ENCODE peak calls at places on chromosomes 6 and 20, in ten cellular contexts. One of them, this sample, is unnamed.

GRCh38 chr6:47097092-47097945 is 55.2 kb upstream of the ADGRF1 start:
- DNase-seq in foreskin fibroblast: peak; percentile 65
- DNase-seq in CD8-positive, alpha-beta T cell: peak; percentile 37
- DNase-seq in fibroblast of pulmonary artery: peak; percentile 90
- DNase-seq in SJSA1: peak; percentile 50
- DNase-seq in CD4-positive, alpha-beta memory T cell: no peak
- DNase-seq in cardiac muscle cell: peak; percentile 91
- DNase-seq in sigmoid colon: peak; percentile 82
- DNase-seq in dorsolateral prefrontal cortex: peak; percentile 60
- DNase-seq in small intestine: peak; percentile 87
- DNase-seq in this sample: peak; percentile 45

GRCh38 chr6:34154668-34155447 is 9.0 kb upstream of the GRM4 start:
- DNase-seq in foreskin fibroblast: peak; percentile 27
- DNase-seq in CD8-positive, alpha-beta T cell: peak; percentile 60
- DNase-seq in fibroblast of pulmonary artery: peak; percentile 39
- DNase-seq in SJSA1: peak; percentile 64
- DNase-seq in CD4-positive, alpha-beta memory T cell: peak; percentile 60
- DNase-seq in cardiac muscle cell: peak; percentile 59
- DNase-seq in sigmoid colon: peak; percentile 69
- DNase-seq in dorsolateral prefrontal cortex: peak; percentile 75
- DNase-seq in small intestine: peak; percentile 18
- DNase-seq in this sample: peak; percentile 42

GRCh38 chr6:78593898-78594666 is 273.3 kb upstream of the IRAK1BP1 start:
- DNase-seq in foreskin fibroblast: no peak
- DNase-seq in CD8-positive, alpha-beta T cell: no peak
- DNase-seq in fibroblast of pulmonary artery: no peak
- DNase-seq in SJSA1: no peak
- DNase-seq in CD4-positive, alpha-beta memory T cell: no peak
- DNase-seq in cardiac muscle cell: no peak
- DNase-seq in sigmoid colon: no peak
- DNase-seq in dorsolateral prefrontal cortex: no peak
- DNase-seq in small intestine: no peak
- DNase-seq in this sample: no peak

GRCh38 chr6:157682856-157683481 is 140.1 kb upstream of the SNX9 start:
- DNase-seq in foreskin fibroblast: peak; percentile 38
- DNase-seq in CD8-positive, alpha-beta T cell: no peak
- DNase-seq in fibroblast of pulmonary artery: peak; percentile 74
- DNase-seq in SJSA1: no peak
- DNase-seq in CD4-positive, alpha-beta memory T cell: no peak
- DNase-seq in cardiac muscle cell: peak; percentile 82
- DNase-seq in sigmoid colon: no peak
- DNase-seq in dorsolateral prefrontal cortex: no peak
- DNase-seq in small intestine: no peak
- DNase-seq in this sample: no peak

GRCh38 chr6:5059036-5059896 is 25.9 kb upstream of the PPP1R3G start:
- DNase-seq in foreskin fibroblast: no peak
- DNase-seq in CD8-positive, alpha-beta T cell: no peak
- DNase-seq in fibroblast of pulmonary artery: no peak
- DNase-seq in SJSA1: no peak
- DNase-seq in CD4-positive, alpha-beta memory T cell: no peak
- DNase-seq in cardiac muscle cell: no peak
- DNase-seq in sigmoid colon: no peak
- DNase-seq in dorsolateral prefrontal cortex: no peak
- DNase-seq in small intestine: peak; percentile 49
- DNase-seq in this sample: no peak

GRCh38 chr20:25246182-25246943 is 1.5 kb upstream of the PYGB start:
- DNase-seq in foreskin fibroblast: no peak
- DNase-seq in CD8-positive, alpha-beta T cell: no peak
- DNase-seq in fibroblast of pulmonary artery: no peak
- DNase-seq in SJSA1: no peak
- DNase-seq in CD4-positive, alpha-beta memory T cell: no peak
- DNase-seq in cardiac muscle cell: no peak
- DNase-seq in sigmoid colon: no peak
- DNase-seq in dorsolateral prefrontal cortex: no peak
- DNase-seq in small intestine: peak; percentile 35
- DNase-seq in this sample: no peak

GRCh38 chr20:62020935-62021701 is 44.6 kb downstream of the TAF4 start:
- DNase-seq in foreskin fibroblast: no peak
- DNase-seq in CD8-positive, alpha-beta T cell: no peak
- DNase-seq in fibroblast of pulmonary artery: peak; percentile 68
- DNase-seq in SJSA1: no peak
- DNase-seq in CD4-positive, alpha-beta memory T cell: no peak
- DNase-seq in cardiac muscle cell: peak; percentile 70
- DNase-seq in sigmoid colon: peak; percentile 81
- DNase-seq in dorsolateral prefrontal cortex: peak; percentile 67
- DNase-seq in small intestine: no peak
- DNase-seq in this sample: no peak

GRCh38 chr6:32968770-32969684 is 633 bp downstream of the BRD2 start:
- DNase-seq in foreskin fibroblast: peak; percentile 79
- DNase-seq in CD8-positive, alpha-beta T cell: peak; percentile 66
- DNase-seq in fibroblast of pulmonary artery: peak; percentile 84
- DNase-seq in SJSA1: peak; percentile 88
- DNase-seq in CD4-positive, alpha-beta memory T cell: peak; percentile 45
- DNase-seq in cardiac muscle cell: peak; percentile 91
- DNase-seq in sigmoid colon: peak; percentile 92
- DNase-seq in dorsolateral prefrontal cortex: peak; percentile 64
- DNase-seq in small intestine: peak; percentile 85
- DNase-seq in this sample: peak; percentile 64

GRCh38 chr6:42764883-42765653 is 16.8 kb upstream of the BICRAL start:
- DNase-seq in foreskin fibroblast: no peak
- DNase-seq in CD8-positive, alpha-beta T cell: no peak
- DNase-seq in fibroblast of pulmonary artery: peak; percentile 15
- DNase-seq in SJSA1: no peak
- DNase-seq in CD4-positive, alpha-beta memory T cell: no peak
- DNase-seq in cardiac muscle cell: no peak
- DNase-seq in sigmoid colon: no peak
- DNase-seq in dorsolateral prefrontal cortex: no peak
- DNase-seq in small intestine: no peak
- DNase-seq in this sample: no peak

GRCh38 chr6:163667372-163668060 is 253.0 kb downstream of the QKI start:
- DNase-seq in foreskin fibroblast: no peak
- DNase-seq in CD8-positive, alpha-beta T cell: no peak
- DNase-seq in fibroblast of pulmonary artery: peak; percentile 17
- DNase-seq in SJSA1: no peak
- DNase-seq in CD4-positive, alpha-beta memory T cell: peak; percentile 5
- DNase-seq in cardiac muscle cell: peak; percentile 62
- DNase-seq in sigmoid colon: peak; percentile 74
- DNase-seq in dorsolateral prefrontal cortex: no peak
- DNase-seq in small intestine: peak; percentile 2
- DNase-seq in this sample: no peak

GRCh38 chr6:162999575-163000285 is 272.0 kb downstream of the PACRG start:
- DNase-seq in foreskin fibroblast: peak; percentile 72
- DNase-seq in CD8-positive, alpha-beta T cell: no peak
- DNase-seq in fibroblast of pulmonary artery: peak; percentile 53
- DNase-seq in SJSA1: no peak
- DNase-seq in CD4-positive, alpha-beta memory T cell: no peak
- DNase-seq in cardiac muscle cell: peak; percentile 61
- DNase-seq in sigmoid colon: no peak
- DNase-seq in dorsolateral prefrontal cortex: no peak
- DNase-seq in small intestine: no peak
- DNase-seq in this sample: no peak

GRCh38 chr6:41577865-41578713 is 31.9 kb downstream of the FOXP4 start:
- DNase-seq in foreskin fibroblast: no peak
- DNase-seq in CD8-positive, alpha-beta T cell: no peak
- DNase-seq in fibroblast of pulmonary artery: peak; percentile 37
- DNase-seq in SJSA1: peak; percentile 66
- DNase-seq in CD4-positive, alpha-beta memory T cell: no peak
- DNase-seq in cardiac muscle cell: peak; percentile 48
- DNase-seq in sigmoid colon: no peak
- DNase-seq in dorsolateral prefrontal cortex: no peak
- DNase-seq in small intestine: peak; percentile 41
- DNase-seq in this sample: peak; percentile 54

GRCh38 chr6:36977470-36977941 is 8.5 kb downstream of the MTCH1 start:
- DNase-seq in foreskin fibroblast: no peak
- DNase-seq in CD8-positive, alpha-beta T cell: no peak
- DNase-seq in fibroblast of pulmonary artery: peak; percentile 13
- DNase-seq in SJSA1: no peak
- DNase-seq in CD4-positive, alpha-beta memory T cell: no peak
- DNase-seq in cardiac muscle cell: no peak
- DNase-seq in sigmoid colon: no peak
- DNase-seq in dorsolateral prefrontal cortex: no peak
- DNase-seq in small intestine: no peak
- DNase-seq in this sample: no peak

GRCh38 chr6:3911130-3911529 is 62.0 kb downstream of the FAM50B start:
- DNase-seq in foreskin fibroblast: no peak
- DNase-seq in CD8-positive, alpha-beta T cell: no peak
- DNase-seq in fibroblast of pulmonary artery: no peak
- DNase-seq in SJSA1: no peak
- DNase-seq in CD4-positive, alpha-beta memory T cell: no peak
- DNase-seq in cardiac muscle cell: no peak
- DNase-seq in sigmoid colon: no peak
- DNase-seq in dorsolateral prefrontal cortex: no peak
- DNase-seq in small intestine: no peak
- DNase-seq in this sample: no peak

GRCh38 chr20:63071541-63072181 is 64.9 kb upstream of the BHLHE23 start:
- DNase-seq in foreskin fibroblast: peak; percentile 71
- DNase-seq in CD8-positive, alpha-beta T cell: peak; percentile 30
- DNase-seq in fibroblast of pulmonary artery: peak; percentile 18
- DNase-seq in SJSA1: no peak
- DNase-seq in CD4-positive, alpha-beta memory T cell: no peak
- DNase-seq in cardiac muscle cell: peak; percentile 29
- DNase-seq in sigmoid colon: peak; percentile 47
- DNase-seq in dorsolateral prefrontal cortex: peak; percentile 37
- DNase-seq in small intestine: no peak
- DNase-seq in this sample: peak; percentile 58

GRCh38 chr20:49635829-49636228 is 67.9 kb upstream of the PTGIS start:
- DNase-seq in foreskin fibroblast: no peak
- DNase-seq in CD8-positive, alpha-beta T cell: no peak
- DNase-seq in fibroblast of pulmonary artery: no peak
- DNase-seq in SJSA1: no peak
- DNase-seq in CD4-positive, alpha-beta memory T cell: no peak
- DNase-seq in cardiac muscle cell: no peak
- DNase-seq in sigmoid colon: no peak
- DNase-seq in dorsolateral prefrontal cortex: no peak
- DNase-seq in small intestine: peak; percentile 33
- DNase-seq in this sample: no peak

GRCh38 chr6:23055523-23055922 is 486.2 kb downstream of the HDGFL1 start:
- DNase-seq in foreskin fibroblast: no peak
- DNase-seq in CD8-positive, alpha-beta T cell: no peak
- DNase-seq in fibroblast of pulmonary artery: peak; percentile 9
- DNase-seq in SJSA1: no peak
- DNase-seq in CD4-positive, alpha-beta memory T cell: no peak
- DNase-seq in cardiac muscle cell: no peak
- DNase-seq in sigmoid colon: no peak
- DNase-seq in dorsolateral prefrontal cortex: no peak
- DNase-seq in small intestine: no peak
- DNase-seq in this sample: no peak

GRCh38 chr20:14644698-14645097 is 307.3 kb upstream of the FLRT3 start:
- DNase-seq in foreskin fibroblast: no peak
- DNase-seq in CD8-positive, alpha-beta T cell: no peak
- DNase-seq in fibroblast of pulmonary artery: no peak
- DNase-seq in SJSA1: no peak
- DNase-seq in CD4-positive, alpha-beta memory T cell: no peak
- DNase-seq in cardiac muscle cell: no peak
- DNase-seq in sigmoid colon: no peak
- DNase-seq in dorsolateral prefrontal cortex: no peak
- DNase-seq in small intestine: no peak
- DNase-seq in this sample: no peak

GRCh38 chr20:23152308-23152892 is 66.3 kb upstream of the CD93 start:
- DNase-seq in foreskin fibroblast: peak; percentile 94
- DNase-seq in CD8-positive, alpha-beta T cell: no peak
- DNase-seq in fibroblast of pulmonary artery: peak; percentile 78
- DNase-seq in SJSA1: no peak
- DNase-seq in CD4-positive, alpha-beta memory T cell: no peak
- DNase-seq in cardiac muscle cell: peak; percentile 64
- DNase-seq in sigmoid colon: peak; percentile 85
- DNase-seq in dorsolateral prefrontal cortex: no peak
- DNase-seq in small intestine: peak; percentile 77
- DNase-seq in this sample: no peak

GRCh38 chr6:4350571-4351505 is 215.5 kb upstream of the ECI2 start:
- DNase-seq in foreskin fibroblast: peak; percentile 40
- DNase-seq in CD8-positive, alpha-beta T cell: no peak
- DNase-seq in fibroblast of pulmonary artery: peak; percentile 87
- DNase-seq in SJSA1: peak; percentile 28
- DNase-seq in CD4-positive, alpha-beta memory T cell: no peak
- DNase-seq in cardiac muscle cell: peak; percentile 70
- DNase-seq in sigmoid colon: no peak
- DNase-seq in dorsolateral prefrontal cortex: no peak
- DNase-seq in small intestine: no peak
- DNase-seq in this sample: no peak

GRCh38 chr20:58833921-58834320 is 16.8 kb downstream of the GNAS-AS1 start:
- DNase-seq in foreskin fibroblast: no peak
- DNase-seq in CD8-positive, alpha-beta T cell: no peak
- DNase-seq in fibroblast of pulmonary artery: no peak
- DNase-seq in SJSA1: no peak
- DNase-seq in CD4-positive, alpha-beta memory T cell: no peak
- DNase-seq in cardiac muscle cell: peak; percentile 33
- DNase-seq in sigmoid colon: no peak
- DNase-seq in dorsolateral prefrontal cortex: no peak
- DNase-seq in small intestine: no peak
- DNase-seq in this sample: no peak

GRCh38 chr6:21003780-21004541 is 469.7 kb downstream of the CDKAL1 start:
- DNase-seq in foreskin fibroblast: peak; percentile 50
- DNase-seq in CD8-positive, alpha-beta T cell: no peak
- DNase-seq in fibroblast of pulmonary artery: peak; percentile 86
- DNase-seq in SJSA1: no peak
- DNase-seq in CD4-positive, alpha-beta memory T cell: no peak
- DNase-seq in cardiac muscle cell: peak; percentile 87
- DNase-seq in sigmoid colon: no peak
- DNase-seq in dorsolateral prefrontal cortex: no peak
- DNase-seq in small intestine: no peak
- DNase-seq in this sample: no peak
- H3K4me3 ChIP-seq in foreskin fibroblast: no peak overlapping the region
- H3K4me3 ChIP-seq in CD8-positive, alpha-beta T cell: no peak overlapping the region
- H3K4me3 ChIP-seq in fibroblast of pulmonary artery: peak overlapping the region; percentile 4
- H3K4me3 ChIP-seq in SJSA1: no peak overlapping the region
- H3K4me3 ChIP-seq in CD4-positive, alpha-beta memory T cell: no peak overlapping the region
- H3K4me3 ChIP-seq in cardiac muscle cell: no peak overlapping the region
- H3K4me3 ChIP-seq in sigmoid colon: no peak overlapping the region
- H3K4me3 ChIP-seq in dorsolateral prefrontal cortex: no peak overlapping the region
- H3K4me3 ChIP-seq in small intestine: no peak overlapping the region
- H3K4me3 ChIP-seq in this sample: no peak overlapping the region

GRCh38 chr6:136812174-136812573 is 10.2 kb upstream of the PEX7 start:
- DNase-seq in foreskin fibroblast: no peak
- DNase-seq in CD8-positive, alpha-beta T cell: no peak
- DNase-seq in fibroblast of pulmonary artery: no peak
- DNase-seq in SJSA1: no peak
- DNase-seq in CD4-positive, alpha-beta memory T cell: no peak
- DNase-seq in cardiac muscle cell: peak; percentile 24
- DNase-seq in sigmoid colon: no peak
- DNase-seq in dorsolateral prefrontal cortex: no peak
- DNase-seq in small intestine: no peak
- DNase-seq in this sample: peak; percentile 91
- H3K4me3 ChIP-seq in foreskin fibroblast: no peak overlapping the region
- H3K4me3 ChIP-seq in CD8-positive, alpha-beta T cell: no peak overlapping the region
- H3K4me3 ChIP-seq in fibroblast of pulmonary artery: no peak overlapping the region
- H3K4me3 ChIP-seq in SJSA1: no peak overlapping the region
- H3K4me3 ChIP-seq in CD4-positive, alpha-beta memory T cell: no peak overlapping the region
- H3K4me3 ChIP-seq in cardiac muscle cell: no peak overlapping the region
- H3K4me3 ChIP-seq in sigmoid colon: no peak overlapping the region
- H3K4me3 ChIP-seq in dorsolateral prefrontal cortex: no peak overlapping the region
- H3K4me3 ChIP-seq in small intestine: no peak overlapping the region
- H3K4me3 ChIP-seq in this sample: no peak overlapping the region

GRCh38 chr6:45505470-45505869 is 127.7 kb upstream of the SUPT3H start:
- DNase-seq in foreskin fibroblast: no peak
- DNase-seq in CD8-positive, alpha-beta T cell: no peak
- DNase-seq in fibroblast of pulmonary artery: no peak
- DNase-seq in SJSA1: no peak
- DNase-seq in CD4-positive, alpha-beta memory T cell: no peak
- DNase-seq in cardiac muscle cell: no peak
- DNase-seq in sigmoid colon: no peak
- DNase-seq in dorsolateral prefrontal cortex: no peak
- DNase-seq in small intestine: no peak
- DNase-seq in this sample: no peak
- H3K4me3 ChIP-seq in foreskin fibroblast: no peak overlapping the region
- H3K4me3 ChIP-seq in CD8-positive, alpha-beta T cell: no peak overlapping the region
- H3K4me3 ChIP-seq in fibroblast of pulmonary artery: no peak overlapping the region
- H3K4me3 ChIP-seq in SJSA1: no peak overlapping the region
- H3K4me3 ChIP-seq in CD4-positive, alpha-beta memory T cell: no peak overlapping the region
- H3K4me3 ChIP-seq in cardiac muscle cell: no peak overlapping the region
- H3K4me3 ChIP-seq in sigmoid colon: no peak overlapping the region
- H3K4me3 ChIP-seq in dorsolateral prefrontal cortex: no peak overlapping the region
- H3K4me3 ChIP-seq in small intestine: no peak overlapping the region
- H3K4me3 ChIP-seq in this sample: no peak overlapping the region

GRCh38 chr6:52925042-52925441 is 15.5 kb upstream of the GSTA3 start:
- DNase-seq in foreskin fibroblast: no peak
- DNase-seq in CD8-positive, alpha-beta T cell: no peak
- DNase-seq in fibroblast of pulmonary artery: no peak
- DNase-seq in SJSA1: no peak
- DNase-seq in CD4-positive, alpha-beta memory T cell: no peak
- DNase-seq in cardiac muscle cell: no peak
- DNase-seq in sigmoid colon: no peak
- DNase-seq in dorsolateral prefrontal cortex: no peak
- DNase-seq in small intestine: no peak
- DNase-seq in this sample: no peak
- H3K4me3 ChIP-seq in foreskin fibroblast: no peak overlapping the region
- H3K4me3 ChIP-seq in CD8-positive, alpha-beta T cell: no peak overlapping the region
- H3K4me3 ChIP-seq in fibroblast of pulmonary artery: no peak overlapping the region
- H3K4me3 ChIP-seq in SJSA1: no peak overlapping the region
- H3K4me3 ChIP-seq in CD4-positive, alpha-beta memory T cell: no peak overlapping the region
- H3K4me3 ChIP-seq in cardiac muscle cell: no peak overlapping the region
- H3K4me3 ChIP-seq in sigmoid colon: no peak overlapping the region
- H3K4me3 ChIP-seq in dorsolateral prefrontal cortex: no peak overlapping the region
- H3K4me3 ChIP-seq in small intestine: no peak overlapping the region
- H3K4me3 ChIP-seq in this sample: no peak overlapping the region

This sample was measured in HAP-1.